ENCODE peak calls at places on chromosomes 2 and 18, in seven cellular contexts. M, Q, T, B, Y, R and N are unnamed samples.

GRCh38 chr2:144989580-144990270 is 469.8 kb upstream of the ZEB2 start:
- DNase-seq in Y (no peak), B (no peak), M (no peak), T (no peak), Q (no peak), R (no peak), N (no peak)

GRCh38 chr2:88638743-88639142 is 11.5 kb upstream of the EIF2AK3 start:
- DNase-seq in Q (no peak), R (no peak), T (no peak), M (no peak), Y (peak; percentile 30), B (no peak), N (no peak)

GRCh38 chr2:18149660-18150246 is 271.3 kb downstream of the KCNS3 start:
- DNase-seq in R (peak; percentile 66), Q (no peak), M (no peak), T (no peak), B (no peak), Y (peak; percentile 35), N (peak; percentile 4)

GRCh38 chr18:10131783-10132381 is 218.1 kb downstream of the VAPA start:
- DNase-seq in R (peak; percentile 32), Y (no peak), Q (no peak), M (peak; percentile 22), T (no peak), B (peak; percentile 37), N (no peak)

GRCh38 chr2:56540901-56541300 is 357.1 kb downstream of the CCDC85A start:
- DNase-seq in B (no peak), M (no peak), T (no peak), R (no peak), Q (no peak), Y (no peak), N (no peak)

GRCh38 chr2:137888845-137889244 is 75.4 kb upstream of the HNMT start:
- DNase-seq in Y (no peak), B (no peak), R (peak; percentile 22), M (peak; percentile 3), Q (no peak), T (no peak), N (no peak)

GRCh38 chr2:3432693-3433338 is 53.3 kb downstream of the TRAPPC12 start:
- DNase-seq in R (no peak), B (no peak), Q (no peak), M (peak; percentile 69), Y (no peak), T (no peak), N (no peak)

GRCh38 chr2:206477296-206477695 is 34.0 kb downstream of the ADAM23 start:
- DNase-seq in R (peak; percentile 22), Y (no peak), M (no peak), T (no peak), Q (no peak), B (no peak), N (no peak)

GRCh38 chr2:66839551-66840320 is 404.8 kb downstream of the MEIS1 start:
- DNase-seq in M (no peak), Y (no peak), B (no peak), R (peak; percentile 97), T (no peak), Q (no peak), N (no peak)

GRCh38 chr2:64485961-64486360 is 32.0 kb downstream of the LGALSL start:
- DNase-seq in Q (no peak), T (no peak), M (peak; percentile 27), Y (no peak), R (no peak), B (peak; percentile 56), N (no peak)

GRCh38 chr18:48838921-48839818 is 111.6 kb downstream of the SMAD7 start:
- DNase-seq in T (no peak), M (no peak), Y (no peak), Q (no peak), R (peak; percentile 76), B (no peak), N (no peak)

GRCh38 chr18:43692291-43692690 is 415.0 kb upstream of the SYT4 start:
- DNase-seq in Y (no peak), R (peak; percentile 76), Q (no peak), T (no peak), B (no peak), M (no peak), N (no peak)

GRCh38 chr18:10101293-10101701 is 187.5 kb downstream of the VAPA start:
- DNase-seq in Y (no peak), Q (no peak), M (peak; percentile 29), B (peak; percentile 37), T (no peak), R (peak; percentile 46), N (no peak)

GRCh38 chr2:232420463-232421188 is 14.0 kb downstream of the ALPG start:
- DNase-seq in T (no peak), M (peak; percentile 67), R (no peak), Q (no peak), Y (peak; percentile 63), B (no peak), N (no peak)

GRCh38 chr2:11071207-11071606 is 84.1 kb upstream of the SLC66A3 start:
- DNase-seq in B (no peak), T (no peak), R (no peak), Y (no peak), M (peak; percentile 19), Q (no peak), N (peak; percentile 4)

GRCh38 chr2:240364582-240364960 is 70.9 kb upstream of the GPC1 start:
- DNase-seq in B (peak; percentile 18), Y (no peak), Q (no peak), M (peak; percentile 52), R (no peak), T (no peak), N (no peak)

GRCh38 chr2:10947005-10947440 is 35.3 kb downstream of the KCNF1 start:
- DNase-seq in T (no peak), Y (no peak), R (peak; percentile 28), B (no peak), Q (no peak), M (no peak), N (no peak)

GRCh38 chr2:65877331-65877791 is 445.0 kb upstream of the SPRED2 start:
- DNase-seq in R (no peak), M (no peak), B (no peak), T (no peak), Y (no peak), Q (no peak), N (no peak)

GRCh38 chr2:189096769-189097447 is 82.7 kb downstream of the COL5A2 start:
- DNase-seq in M (no peak), Y (no peak), Q (no peak), R (peak; percentile 92), B (no peak), T (no peak), N (no peak)

GRCh38 chr2:196066794-196067382 is 1.7 kb downstream of the DNAH7 start:
- DNase-seq in Q (no peak), Y (peak; percentile 50), M (no peak), T (no peak), R (peak; percentile 60), B (no peak), N (no peak)

GRCh38 chr2:237194081-237194480 is 108.4 kb downstream of the COPS8 start:
- DNase-seq in Y (no peak), R (no peak), T (no peak), B (no peak), M (no peak), Q (no peak), N (no peak)
- H3K4me3 ChIP-seq in Y (no peak overlapping the region), R (no peak overlapping the region), T (no peak overlapping the region), B (no peak overlapping the region), M (no peak overlapping the region), Q (no peak overlapping the region), N (no peak overlapping the region)

DNA sequence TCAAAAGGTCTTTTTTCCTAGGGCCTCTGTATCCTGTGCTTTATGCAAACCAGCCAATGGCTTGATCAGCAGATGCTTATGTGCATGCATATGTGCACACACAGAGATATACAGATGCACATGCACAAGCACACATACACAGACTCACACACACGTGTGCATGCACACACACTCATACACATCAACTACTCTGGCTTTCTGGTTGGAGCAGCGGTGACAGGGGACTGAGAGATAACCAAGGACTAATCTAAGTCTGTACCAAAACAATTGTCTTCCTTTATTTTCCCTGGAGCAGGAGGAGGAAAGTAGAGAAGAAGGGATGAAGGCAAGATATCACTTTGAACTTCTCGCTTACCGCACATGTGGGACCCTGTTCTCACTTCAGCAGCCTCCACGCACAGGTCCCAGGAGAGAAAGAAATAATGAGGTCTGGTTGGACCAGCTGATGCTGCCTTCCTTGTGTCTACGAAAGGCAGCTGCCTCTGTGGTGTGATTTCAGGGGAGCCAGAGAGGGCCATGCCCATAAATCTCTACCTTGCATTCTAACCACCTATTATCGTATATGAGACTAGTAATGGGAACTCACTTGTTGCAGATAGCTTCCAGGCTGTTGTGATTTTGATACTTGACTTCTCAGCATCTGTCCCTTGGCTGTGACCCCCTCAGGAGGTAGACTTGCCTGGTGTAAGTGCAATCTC is 338.0 kb downstream of the EN1 start:
- DNase-seq in T (no peak), M (no peak), B (no peak), Y (no peak), R (no peak), Q (no peak), N (no peak)
- H3K4me3 ChIP-seq in T (no peak overlapping the region), M (no peak overlapping the region), B (no peak overlapping the region), Y (no peak overlapping the region), R (no peak overlapping the region), Q (no peak overlapping the region), N (no peak overlapping the region)

DNA sequence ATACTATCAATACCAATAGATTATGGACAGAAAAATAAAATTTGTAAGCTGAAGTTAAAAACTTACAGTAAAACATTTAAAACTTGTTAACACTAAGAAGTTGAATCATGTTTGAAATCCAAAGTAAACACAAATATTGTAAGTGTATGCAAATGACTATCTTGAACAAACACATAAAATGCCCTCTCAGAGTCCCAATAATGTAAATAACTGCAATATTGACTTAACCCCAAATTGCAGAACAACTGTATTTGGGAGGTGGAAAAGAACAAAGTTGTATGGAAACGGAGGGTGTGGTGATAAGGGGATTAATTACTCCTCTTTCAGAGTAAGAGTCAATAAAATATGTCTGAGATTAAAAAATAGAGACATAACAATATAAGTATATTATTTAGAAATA is 140.0 kb upstream of the NOL4 start:
- DNase-seq in R (no peak), Y (no peak), Q (no peak), T (no peak), B (no peak), M (no peak), N (no peak)
- H3K4me3 ChIP-seq in R (no peak overlapping the region), Y (no peak overlapping the region), Q (no peak overlapping the region), T (no peak overlapping the region), B (no peak overlapping the region), M (no peak overlapping the region), N (no peak overlapping the region)

GRCh38 chr2:44233450-44234128 is 41.7 kb upstream of the SLC3A1 start:
- DNase-seq in B (no peak), Y (no peak), R (peak; percentile 72), Q (no peak), M (no peak), T (no peak), N (no peak)
- H3K4me3 ChIP-seq in B (no peak overlapping the region), Y (no peak overlapping the region), R (no peak overlapping the region), Q (no peak overlapping the region), M (no peak overlapping the region), T (no peak overlapping the region), N (no peak overlapping the region)

GRCh38 chr2:201909961-201910361 is 103.6 kb downstream of the CDK15 start:
- DNase-seq in T (no peak), R (peak; percentile 67), Y (peak; percentile 43), Q (no peak), B (no peak), M (no peak), N (no peak)
- H3K4me3 ChIP-seq in T (no peak overlapping the region), R (peak overlapping the region; percentile 7), Y (peak overlapping the region; percentile 42), Q (no peak overlapping the region), B (no peak overlapping the region), M (no peak overlapping the region), N (no peak overlapping the region)